ENCODE peak calls at places on chromosomes 4 and X, in five cellular contexts. F is SJCRH30, Z is neural progenitor cell, V is tibial nerve, B is mammary epithelial cell. H is an unnamed sample. For H3K27me3 and H3K4me1, the result is how much of the 10 kb centered on the place peaks cover.

GRCh38 chrX:103549920-103550319 is 30.6 kb upstream of the RAB40A start:
- DNase-seq in F (no peak), Z (no peak), V (no peak), B (no peak), H (no peak)

GRCh38 chr4:2792711-2793577 is at the start of gene SH3BP2:
- DNase-seq in F (peak), Z (peak), V (peak), B (peak), H (peak)

GRCh38 chrX:63506320-63506719 is 155.2 kb upstream of the SPIN4 start:
- DNase-seq in F (no peak), Z (peak), V (no peak), B (peak), H (peak)

GRCh38 chrX:41087219-41087618 is 2.0 kb downstream of the USP9X start:
- DNase-seq in F (no peak), Z (no peak), V (no peak), B (peak), H (no peak)

GRCh38 chr4:5220028-5220427 is 168.7 kb downstream of the STK32B start:
- DNase-seq in F (peak), Z (peak), V (no peak), B (peak), H (peak)

GRCh38 chr4:88219099-88219498 is 60.7 kb upstream of the ABCG2 start:
- DNase-seq in F (peak), Z (peak), V (no peak), B (peak), H (peak)

GRCh38 chr4:38600575-38600974 is 63.4 kb upstream of the KLF3 start:
- DNase-seq in F (no peak), Z (no peak), V (no peak), B (no peak), H (no peak)

GRCh38 chr4:41070516-41071281 is 143.6 kb downstream of the APBB2 start:
- DNase-seq in F (no peak), Z (no peak), V (no peak), B (no peak), H (no peak)

GRCh38 chrX:109350621-109351020 is 131.3 kb downstream of the GUCY2F start:
- DNase-seq in F (no peak), Z (no peak), V (no peak), B (no peak), H (no peak)

GRCh38 chr4:8534129-8534528 is 46.1 kb upstream of the GPR78 start:
- DNase-seq in F (peak), Z (no peak), V (no peak), B (peak), H (no peak)

GRCh38 chr4:177554966-177555574 is 112.8 kb upstream of the AGA start:
- DNase-seq in F (no peak), Z (peak), V (no peak), B (peak), H (peak)

GRCh38 chr4:20487852-20488251 is 212.4 kb upstream of the PACRGL start:
- DNase-seq in F (no peak), Z (peak), V (no peak), B (no peak), H (peak)

GRCh38 chr4:87014284-87014782 is 79.5 kb downstream of the AFF1 start:
- DNase-seq in F (no peak), Z (no peak), V (no peak), B (no peak), H (peak)

GRCh38 chrX:154840856-154841255 is 6.4 kb upstream of the SMIM9 start:
- DNase-seq in F (no peak), Z (no peak), V (no peak), B (peak), H (peak)

GRCh38 chr4:180542445-180543100 is 1700.6 kb upstream of the TENM3 start:
- DNase-seq in F (peak), Z (no peak), V (no peak), B (peak), H (peak)

GRCh38 chr4:139641218-139641617 is 24.4 kb upstream of the MGST2 start:
- DNase-seq in F (no peak), Z (no peak), V (no peak), B (no peak), H (no peak)

GRCh38 chr4:17578482-17578891 is 1.5 kb downstream of the LAP3 start:
- DNase-seq in F (no peak), Z (no peak), V (no peak), B (no peak), H (no peak)
- H3K27ac ChIP-seq in F (no peak), Z (no peak), V (peak), B (peak), H (no peak)

GRCh38 chr4:54855221-54855854 is 197.6 kb downstream of the KIT start:
- DNase-seq in F (no peak), Z (no peak), V (no peak), B (no peak), H (no peak)

GRCh38 chr4:54852061-54852460 is 194.3 kb downstream of the KIT start:
- DNase-seq in F (no peak), Z (no peak), V (no peak), B (no peak), H (no peak)

GRCh38 chr4:54852602-54853001 is 194.8 kb downstream of the KIT start:
- DNase-seq in F (no peak), Z (no peak), V (no peak), B (no peak), H (no peak)
- H3K27me3 ChIP-seq in F (under half), Z (under half), V (under half), B (under half), H (under half)

GRCh38 chr4:75251547-75251946 is 262.7 kb downstream of the RCHY1 start:
- DNase-seq in F (no peak), Z (no peak), V (no peak), B (no peak), H (no peak)
- H3K4me1 ChIP-seq in F (under half), Z (under half), V (under half), B (under half), H (under half)

DNA sequence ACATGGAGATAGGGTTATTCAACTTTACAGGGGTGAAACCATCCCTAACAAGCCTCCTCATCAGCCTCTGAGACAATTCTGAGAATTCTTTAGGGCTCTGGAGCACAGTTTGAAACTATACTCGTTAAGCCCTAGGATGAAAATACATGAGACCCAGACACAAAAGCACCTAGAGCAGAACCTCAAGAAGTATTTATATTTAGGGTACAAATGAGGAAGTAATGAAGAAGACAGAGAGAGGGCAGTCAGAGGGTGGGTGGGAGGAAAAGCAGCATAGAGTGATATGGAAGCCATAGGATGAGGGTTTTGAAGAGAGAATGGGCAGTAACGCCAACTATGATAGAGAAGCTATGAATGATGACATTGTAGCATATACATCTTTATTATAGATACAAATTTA is 250.3 kb downstream of the DCLK2 start:
- DNase-seq in F (no peak), Z (no peak), V (no peak), B (no peak), H (no peak)
- H3K27ac ChIP-seq in F (no peak), Z (no peak), V (no peak), B (no peak), H (no peak)

DNA sequence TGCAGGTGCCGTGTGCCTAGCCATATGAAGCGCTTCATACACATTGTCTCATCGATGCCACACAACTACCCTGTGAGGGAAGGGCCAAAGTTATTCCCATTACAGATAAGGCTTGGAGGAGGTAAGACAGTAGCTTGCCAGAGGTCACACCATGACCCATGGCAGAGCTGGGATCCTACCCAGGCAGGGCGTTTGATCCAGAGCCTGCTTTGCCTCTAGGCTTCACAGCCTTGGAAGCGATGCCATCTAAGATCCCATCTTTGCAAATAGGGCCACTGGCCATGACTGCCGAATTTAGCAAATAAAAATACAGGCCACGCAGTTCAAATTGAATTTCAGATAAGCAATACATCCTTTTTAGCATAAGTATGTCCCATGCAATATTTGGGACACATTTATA is 358.2 kb downstream of the BCOR start:
- DNase-seq in F (no peak), Z (no peak), V (no peak), B (no peak), H (no peak)
- H3K27me3 ChIP-seq in F (under half), Z (under half), V (under half), B (under half), H (under half)

GRCh38 chr4:43882470-43882869 is 566.1 kb downstream of the KCTD8 start:
- DNase-seq in F (no peak), Z (no peak), V (no peak), B (no peak), H (no peak)
- H3K4me1 ChIP-seq in F (under half), Z (under half), V (under half), B (under half), H (under half)